ENCODE peak calls at places on chromosome 13, in seven cellular contexts. R, E, S, V, W, Z and J are unnamed samples.

GRCh38 chr13:46665630-46666482 is 112.9 kb downstream of the LRCH1 start:
- DNase-seq in R (peak; percentile 44), E (no peak), S (no peak), V (no peak), W (no peak), Z (no peak), J (no peak)

GRCh38 chr13:90947976-90948375 is 399.5 kb upstream of the MIR17HG start:
- DNase-seq in R (no peak), E (no peak), S (no peak), V (no peak), W (no peak), Z (no peak), J (no peak)

GRCh38 chr13:106063591-106064308 is 471.7 kb downstream of the EFNB2 start:
- DNase-seq in R (no peak), E (no peak), S (no peak), V (peak; percentile 91), W (no peak), Z (peak; percentile 91), J (no peak)

GRCh38 chr13:37446503-37446902 is 152.1 kb downstream of the POSTN start:
- DNase-seq in R (no peak), E (no peak), S (no peak), V (peak; percentile 98), W (no peak), Z (peak; percentile 98), J (no peak)

GRCh38 chr13:47215741-47216140 is 318.9 kb upstream of the HTR2A start:
- DNase-seq in R (no peak), E (no peak), S (no peak), V (peak; percentile 88), W (no peak), Z (peak; percentile 94), J (no peak)

GRCh38 chr13:98548230-98548629 is 28.7 kb downstream of the STK24 start:
- DNase-seq in R (no peak), E (no peak), S (no peak), V (no peak), W (no peak), Z (no peak), J (no peak)

GRCh38 chr13:44159633-44160279 is 213.9 kb upstream of the SERP2 start:
- DNase-seq in R (no peak), E (no peak), S (no peak), V (no peak), W (no peak), Z (no peak), J (no peak)

GRCh38 chr13:44117351-44117750 is 237.6 kb downstream of the LACC1 start:
- DNase-seq in R (no peak), E (no peak), S (no peak), V (no peak), W (no peak), Z (peak; percentile 47), J (no peak)

GRCh38 chr13:79281335-79281734 is 124.7 kb downstream of the RBM26 start:
- DNase-seq in R (no peak), E (no peak), S (no peak), V (no peak), W (no peak), Z (no peak), J (no peak)

GRCh38 chr13:27037571-27037970 is 134.0 kb downstream of the USP12 start:
- DNase-seq in R (no peak), E (no peak), S (no peak), V (no peak), W (no peak), Z (no peak), J (no peak)

GRCh38 chr13:53198017-53198416 is 169.4 kb downstream of the OLFM4 start:
- DNase-seq in R (no peak), E (no peak), S (no peak), V (no peak), W (no peak), Z (no peak), J (no peak)

GRCh38 chr13:20291037-20291436 is 58.9 kb upstream of the GJB6 start:
- DNase-seq in R (no peak), E (no peak), S (no peak), V (no peak), W (no peak), Z (no peak), J (no peak)

GRCh38 chr13:112073245-112074138 is 6.5 kb downstream of the SOX1 start:
- DNase-seq in R (no peak), E (no peak), S (no peak), V (no peak), W (no peak), Z (no peak), J (no peak)

GRCh38 chr13:58704953-58705352 is 1073.4 kb downstream of the PCDH17 start:
- DNase-seq in R (no peak), E (no peak), S (no peak), V (no peak), W (no peak), Z (no peak), J (no peak)

GRCh38 chr13:103199380-103200088 is 133.3 kb upstream of the SLC10A2 start:
- DNase-seq in R (no peak), E (no peak), S (no peak), V (no peak), W (no peak), Z (no peak), J (no peak)

GRCh38 chr13:22422023-22422422 is 751.1 kb downstream of the FGF9 start:
- DNase-seq in R (no peak), E (no peak), S (no peak), V (no peak), W (no peak), Z (no peak), J (no peak)

GRCh38 chr13:28655566-28655965 is 3.4 kb upstream of the POMP start:
- DNase-seq in R (no peak), E (no peak), S (no peak), V (no peak), W (no peak), Z (peak; percentile 63), J (no peak)

GRCh38 chr13:42495256-42495655 is 78.7 kb upstream of the TNFSF11 start:
- DNase-seq in R (no peak), E (no peak), S (no peak), V (peak; percentile 67), W (no peak), Z (no peak), J (no peak)

GRCh38 chr13:53206455-53206854 is 177.8 kb downstream of the OLFM4 start:
- DNase-seq in R (no peak), E (no peak), S (no peak), V (no peak), W (no peak), Z (no peak), J (no peak)

GRCh38 chr13:74270018-74270417 is 135.8 kb upstream of the KLF12 start:
- DNase-seq in R (no peak), E (no peak), S (no peak), V (no peak), W (no peak), Z (no peak), J (no peak)

GRCh38 chr13:97382276-97382675 is 51.7 kb upstream of the RAP2A start:
- DNase-seq in R (no peak), E (no peak), S (no peak), V (no peak), W (no peak), Z (no peak), J (no peak)

GRCh38 chr13:84445776-84446175 is 563.5 kb upstream of the SLITRK1 start:
- DNase-seq in R (no peak), E (no peak), S (no peak), V (peak; percentile 65), W (no peak), Z (peak; percentile 89), J (no peak)

GRCh38 chr13:73210218-73210883 is 151.5 kb downstream of the KLF5 start:
- DNase-seq in R (no peak), E (no peak), S (no peak), V (no peak), W (no peak), Z (no peak), J (no peak)
- H3K27ac ChIP-seq in R (no peak overlapping the region), E (no peak overlapping the region), S (no peak overlapping the region), V (no peak overlapping the region), W (no peak overlapping the region), Z (no peak overlapping the region), J (no peak overlapping the region)

DNA sequence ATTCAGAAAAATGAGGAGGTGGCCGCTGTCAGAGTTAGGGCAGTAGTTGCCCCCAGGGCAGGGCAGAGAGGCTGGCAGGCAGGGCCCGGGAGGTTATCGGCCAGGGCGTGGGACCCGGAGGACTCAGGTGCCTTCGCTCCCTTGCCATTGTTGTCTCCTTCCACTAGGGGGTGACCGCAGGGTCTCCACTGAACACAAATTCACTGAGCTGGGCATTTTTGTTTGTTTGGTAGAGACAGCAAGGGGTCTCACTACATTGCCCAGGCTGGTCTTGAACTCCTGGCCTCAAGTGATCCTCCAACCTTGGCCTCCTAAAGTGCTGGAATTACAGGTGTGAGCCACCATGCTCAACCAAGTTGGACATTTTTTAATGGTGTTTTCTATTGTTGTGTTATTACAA is 25.1 kb downstream of the CARS2 start:
- DNase-seq in R (no peak), E (no peak), S (no peak), V (no peak), W (no peak), Z (no peak), J (no peak)
- H3K27ac ChIP-seq in R (no peak overlapping the region), E (no peak overlapping the region), S (no peak overlapping the region), V (no peak overlapping the region), W (no peak overlapping the region), Z (no peak overlapping the region), J (no peak overlapping the region)

GRCh38 chr13:29676535-29676934 is 81.0 kb upstream of the SLC7A1 start:
- DNase-seq in R (no peak), E (no peak), S (no peak), V (peak; percentile 6), W (no peak), Z (peak; percentile 39), J (no peak)

GRCh38 chr13:29674532-29674931 is 79.0 kb upstream of the SLC7A1 start:
- DNase-seq in R (no peak), E (no peak), S (no peak), V (no peak), W (no peak), Z (peak; percentile 60), J (no peak)

GRCh38 chr13:29677627-29678026 is 82.1 kb upstream of the SLC7A1 start:
- DNase-seq in R (no peak), E (no peak), S (no peak), V (no peak), W (no peak), Z (no peak), J (no peak)

GRCh38 chr13:29679357-29680050 is 84.0 kb upstream of the SLC7A1 start:
- DNase-seq in R (no peak), E (no peak), S (peak; percentile 68), V (no peak), W (no peak), Z (peak; percentile 61), J (no peak)

DNA sequence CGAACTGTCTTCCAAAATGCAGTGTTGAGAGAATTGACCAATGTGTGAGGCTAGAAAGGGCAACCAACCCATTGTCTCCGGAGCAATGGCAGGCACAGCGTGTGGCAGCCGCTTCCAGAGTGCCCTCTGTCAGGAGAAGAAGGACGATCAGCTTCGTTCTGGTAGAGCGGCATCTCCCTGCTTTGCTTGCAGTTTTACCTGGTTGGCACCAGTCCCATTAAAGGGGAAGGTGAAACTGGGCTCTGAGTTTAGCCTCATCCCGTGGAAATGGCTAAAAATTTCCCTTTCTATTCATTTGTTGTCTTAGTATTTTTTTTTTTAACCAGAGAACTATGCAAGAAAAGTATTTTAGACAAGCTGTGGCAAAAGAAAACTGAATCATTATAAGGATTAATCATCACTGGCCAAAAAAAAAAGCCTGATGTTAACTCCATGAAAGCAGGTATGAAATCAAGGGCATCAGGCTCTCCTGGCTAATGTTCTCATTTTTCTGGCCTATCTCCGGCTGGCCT is 81.5 kb upstream of the SLC7A1 start:
- DNase-seq in R (peak; percentile 37), E (no peak), S (no peak), V (no peak), W (no peak), Z (peak; percentile 50), J (no peak)
- H3K27ac ChIP-seq in R (no peak overlapping the region), E (no peak overlapping the region), S (no peak overlapping the region), V (no peak overlapping the region), W (peak overlapping the region; percentile 79), Z (peak overlapping the region; percentile 40), J (no peak overlapping the region)

GRCh38 chr13:76210262-76210661 is 574.1 kb downstream of the LMO7 start:
- DNase-seq in R (no peak), E (no peak), S (peak; percentile 27), V (peak; percentile 39), W (no peak), Z (peak; percentile 33), J (no peak)
- H3K27ac ChIP-seq in R (no peak overlapping the region), E (no peak overlapping the region), S (no peak overlapping the region), V (no peak overlapping the region), W (no peak overlapping the region), Z (no peak overlapping the region), J (no peak overlapping the region)